ENCODE peak calls at places on chromosomes 6 and 20, in ten cellular contexts. O is RWPE2, T is upper lobe of left lung, I is A549, G is GM23338, C is fibroblast of pulmonary artery, V is spleen, R is epithelial cell of esophagus, L is neural progenitor cell, E is IMR-90. M is an unnamed sample.

GRCh38 chr20:51347871-51348270 is 194.6 kb downstream of the NFATC2 start:
- DNase-seq in O (peak; percentile 49), T (no peak), I (no peak), G (no peak), C (no peak), V (no peak), R (no peak), L (no peak), E (no peak), M (no peak)

GRCh38 chr6:15023448-15023847 is 222.4 kb upstream of the JARID2 start:
- DNase-seq in O (no peak), T (no peak), I (no peak), G (no peak), C (no peak), V (no peak), R (peak; percentile 53), L (no peak), E (no peak), M (no peak)

GRCh38 chr6:165850434-165851019 is 187.5 kb upstream of the PDE10A start:
- DNase-seq in O (no peak), T (peak; percentile 62), I (peak; percentile 53), G (peak; percentile 68), C (peak; percentile 75), V (peak; percentile 89), R (peak; percentile 57), L (peak; percentile 68), E (peak; percentile 57), M (peak; percentile 82)

GRCh38 chr20:56872620-56873458 is 243.7 kb downstream of the TFAP2C start:
- DNase-seq in O (no peak), T (no peak), I (peak; percentile 33), G (no peak), C (no peak), V (no peak), R (peak; percentile 52), L (no peak), E (no peak), M (no peak)

GRCh38 chr20:24942679-24943078 is 6.4 kb upstream of the CST7 start:
- DNase-seq in O (peak; percentile 16), T (no peak), I (no peak), G (no peak), C (no peak), V (peak; percentile 34), R (no peak), L (no peak), E (no peak), M (no peak)

GRCh38 chr6:27866370-27867050 is 45.7 kb downstream of the OR2B2 start:
- DNase-seq in O (no peak), T (peak; percentile 24), I (peak; percentile 23), G (peak; percentile 71), C (peak; percentile 73), V (no peak), R (peak; percentile 67), L (peak; percentile 60), E (peak; percentile 68), M (no peak)

GRCh38 chr6:441126-441920 is 49.8 kb downstream of the IRF4 start:
- DNase-seq in O (no peak), T (no peak), I (no peak), G (no peak), C (no peak), V (peak; percentile 58), R (no peak), L (no peak), E (no peak), M (no peak)

GRCh38 chr6:45148711-45149341 is 179.3 kb upstream of the RUNX2 start:
- DNase-seq in O (no peak), T (no peak), I (no peak), G (no peak), C (peak; percentile 64), V (no peak), R (peak; percentile 71), L (no peak), E (peak; percentile 55), M (no peak)

GRCh38 chr6:88165877-88166492 is at the start of gene CNR1:
- DNase-seq in O (no peak), T (peak; percentile 82), I (peak; percentile 13), G (peak; percentile 75), C (peak; percentile 14), V (peak; percentile 87), R (peak; percentile 28), L (peak; percentile 82), E (no peak), M (peak; percentile 90)

GRCh38 chr6:140957334-140957733 is 1175.4 kb upstream of the GJE1 start:
- DNase-seq in O (no peak), T (no peak), I (no peak), G (no peak), C (no peak), V (no peak), R (no peak), L (no peak), E (no peak), M (no peak)

GRCh38 chr6:68473433-68474210 is 161.5 kb upstream of the ADGRB3 start:
- DNase-seq in O (no peak), T (no peak), I (no peak), G (no peak), C (no peak), V (no peak), R (no peak), L (no peak), E (no peak), M (no peak)

GRCh38 chr6:68468244-68468884 is 166.7 kb upstream of the ADGRB3 start:
- DNase-seq in O (no peak), T (no peak), I (no peak), G (peak; percentile 56), C (peak; percentile 2), V (no peak), R (no peak), L (no peak), E (no peak), M (no peak)
- TF ChIP-seq CTCF in O (peak; percentile 29), T (no peak), I (no peak), G (peak; percentile 90), C (peak; percentile 9), V (no peak), R (no peak), L (peak; percentile 64), E (no peak), M (no peak)

GRCh38 chr6:34052918-34053608 is 92.8 kb downstream of the GRM4 start:
- DNase-seq in O (no peak), T (no peak), I (no peak), G (no peak), C (no peak), V (no peak), R (no peak), L (no peak), E (no peak), M (no peak)
- H3K4me3 ChIP-seq in O (no peak overlapping the region), T (no peak overlapping the region), I (no peak overlapping the region), G (no peak overlapping the region), C (no peak overlapping the region), V (no peak overlapping the region), R (no peak overlapping the region), L (no peak overlapping the region), E (no peak overlapping the region), M (no peak overlapping the region)

GRCh38 chr6:155340464-155341129 is 26.3 kb upstream of the TFB1M start:
- DNase-seq in O (no peak), T (no peak), I (peak; percentile 22), G (peak; percentile 52), C (peak; percentile 67), V (no peak), R (peak; percentile 36), L (peak; percentile 61), E (peak; percentile 61), M (no peak)
- TF ChIP-seq CTCF in O (no peak), T (no peak), I (no peak), G (peak; percentile 57), C (peak; percentile 54), V (no peak), R (peak; percentile 34), L (peak; percentile 65), E (peak; percentile 56), M (no peak)

GRCh38 chr6:139539852-139540251 is 165.4 kb upstream of the CITED2 start:
- DNase-seq in O (peak; percentile 83), T (peak; percentile 69), I (peak; percentile 76), G (peak; percentile 32), C (peak; percentile 91), V (no peak), R (peak; percentile 96), L (no peak), E (peak; percentile 98), M (peak; percentile 34)
- H3K4me3 ChIP-seq in O (no peak overlapping the region), T (no peak overlapping the region), I (no peak overlapping the region), G (no peak overlapping the region), C (no peak overlapping the region), V (no peak overlapping the region), R (no peak overlapping the region), L (no peak overlapping the region), E (no peak overlapping the region), M (no peak overlapping the region)

M was measured in mucosa of descending colon.